ENCODE peak calls at places on chromosomes 13 and 19, in five cellular contexts. T is AG04450, P is nephron progenitor cell, O is T1000, J is ovary. U is an unnamed sample.

GRCh38 chr13:95530178-95530577 is 22.3 kb upstream of the CLDN10 start:
- DNase-seq in T (no peak), P (no peak), J (no peak), O (no peak), U (peak)

GRCh38 chr19:13176345-13176744 is 26.1 kb downstream of the IER2 start:
- DNase-seq in O (no peak), J (no peak), P (no peak), T (no peak), U (no peak)

GRCh38 chr19:680287-681028 is 4.3 kb downstream of the FSTL3 start:
- DNase-seq in O (peak), P (peak), J (peak), T (peak), U (peak)

GRCh38 chr13:98751397-98752110 is 918 bp downstream of the SLC15A1 start:
- DNase-seq in P (peak), J (no peak), T (no peak), O (no peak), U (no peak)

GRCh38 chr13:45178349-45179142 is 22.3 kb downstream of the KCTD4 start:
- DNase-seq in T (peak), J (no peak), P (no peak), O (no peak), U (peak)

GRCh38 chr19:10887616-10888367 is 16.4 kb downstream of the CARM1 start:
- DNase-seq in J (no peak), T (no peak), P (peak), O (no peak), U (no peak)

GRCh38 chr19:3725640-3726310 is 17.6 kb downstream of the TJP3 start:
- DNase-seq in J (no peak), O (no peak), T (no peak), P (peak), U (no peak)

GRCh38 chr19:3544742-3545668 is 6.0 kb downstream of the TEKTIP1 start:
- DNase-seq in T (no peak), J (peak), P (peak), O (peak), U (no peak)

GRCh38 chr13:99144306-99144705 is 56.3 kb upstream of the UBAC2 start:
- DNase-seq in T (no peak), J (no peak), O (no peak), P (no peak), U (no peak)

GRCh38 chr13:49400755-49401659 is 42.9 kb downstream of the CAB39L start:
- DNase-seq in P (no peak), J (peak), O (no peak), T (peak), U (peak)

GRCh38 chr19:5628470-5628869 is 5.6 kb downstream of the SAFB start:
- DNase-seq in J (no peak), T (no peak), P (no peak), O (no peak), U (no peak)

GRCh38 chr19:2039959-2040646 is 10.9 kb downstream of the MKNK2 start:
- DNase-seq in P (no peak), O (no peak), J (peak), T (no peak), U (no peak)

GRCh38 chr19:1862424-1863307 is 713 bp downstream of the KLF16 start:
- DNase-seq in J (peak), P (peak), O (no peak), T (no peak), U (no peak)

GRCh38 chr13:108200781-108201398 is 14.4 kb downstream of the LIG4 start:
- DNase-seq in O (no peak), T (no peak), J (no peak), P (no peak), U (no peak)

GRCh38 chr19:31283701-31284100 is 65.5 kb downstream of the TSHZ3 start:
- DNase-seq in T (no peak), J (no peak), P (no peak), O (no peak), U (no peak)

GRCh38 chr13:40605573-40605972 is 60.9 kb downstream of the FOXO1 start:
- DNase-seq in T (no peak), O (no peak), P (no peak), J (no peak), U (no peak)

GRCh38 chr19:973726-974563 is 10.2 kb upstream of the WDR18 start:
- DNase-seq in P (no peak), J (no peak), O (no peak), T (no peak), U (no peak)

GRCh38 chr13:27293873-27294515 is 23.4 kb downstream of the RASL11A start:
- DNase-seq in T (no peak), J (no peak), O (no peak), P (no peak), U (no peak)

GRCh38 chr13:108728370-108728769 is 99.0 kb downstream of the MYO16 start:
- DNase-seq in O (no peak), T (no peak), J (no peak), P (peak), U (no peak)

GRCh38 chr19:33639034-33639681 is 17.4 kb downstream of the CHST8 start:
- DNase-seq in P (no peak), T (no peak), J (no peak), O (no peak), U (no peak)

GRCh38 chr19:23409392-23410048 is 14.2 kb upstream of the ZNF91 start:
- DNase-seq in T (no peak), P (no peak), J (no peak), O (no peak), U (no peak)

GRCh38 chr13:98133949-98134348 is 8.9 kb upstream of the FARP1 start:
- DNase-seq in O (no peak), J (no peak), P (no peak), T (no peak), U (no peak)

GRCh38 chr19:13094771-13095392 is 7.8 kb downstream of the LYL1 start:
- DNase-seq in O (no peak), J (no peak), T (no peak), P (peak), U (no peak)

GRCh38 chr19:30851646-30852045 is 479.5 kb downstream of the ZNF536 start:
- DNase-seq in T (no peak), P (no peak), O (no peak), J (no peak), U (no peak)

GRCh38 chr19:55345101-55345817 is 5.6 kb downstream of the KMT5C start:
- DNase-seq in O (no peak), P (no peak), T (no peak), J (no peak), U (no peak)

GRCh38 chr19:56146904-56147303 is 5.8 kb downstream of the ZNF444 start:
- DNase-seq in T (no peak), O (no peak), J (no peak), P (no peak), U (no peak)

GRCh38 chr13:68439821-68440220 is 1209.7 kb upstream of the PCDH9 start:
- DNase-seq in P (no peak), T (no peak), O (no peak), J (no peak), U (no peak)

GRCh38 chr13:107870400-107870799 is 344.9 kb downstream of the LIG4 start:
- DNase-seq in O (no peak), T (no peak), P (no peak), J (no peak), U (no peak)

GRCh38 chr13:36818483-36819063 is 449 bp upstream of the RFXAP start:
- DNase-seq in O (no peak), T (no peak), P (no peak), J (no peak), U (no peak)

GRCh38 chr13:44221657-44222056 is 152.0 kb upstream of the SERP2 start:
- DNase-seq in O (no peak), P (no peak), J (no peak), T (no peak), U (no peak)

GRCh38 chr19:17329768-17330545 is 4.7 kb downstream of the ANO8 start:
- DNase-seq in O (no peak), P (no peak), T (no peak), J (no peak), U (no peak)

GRCh38 chr13:32016631-32017030 is 14.9 kb upstream of the FRY start:
- DNase-seq in T (no peak), P (no peak), J (no peak), O (no peak), U (peak)

GRCh38 chr19:3292958-3293529 is 68.6 kb downstream of the CELF5 start:
- DNase-seq in O (no peak), P (no peak), T (no peak), J (no peak), U (no peak)

GRCh38 chr13:20354722-20355121 is 122.6 kb upstream of the GJB6 start:
- DNase-seq in T (no peak), J (no peak), O (no peak), P (no peak), U (no peak)

GRCh38 chr13:34334984-34335661 is 517.2 kb downstream of the RFC3 start:
- DNase-seq in T (no peak), P (no peak), O (no peak), J (no peak), U (no peak)

U was measured in retinal pigment epithelial cell.